ENCODE peak calls at places on chromosomes 11 and 22, in four cellular contexts. One of them, this sample, is unnamed.

GRCh38 chr11:75330279-75330678 is 21.2 kb downstream of the ARRB1 start:
- DNase-seq in HepG2: no peak
- DNase-seq in GM12878: no peak
- DNase-seq in K562: peak
- DNase-seq in this sample: no peak

GRCh38 chr11:74185695-74186094 is 14.6 kb downstream of the PPME1 start:
- DNase-seq in HepG2: no peak
- DNase-seq in GM12878: no peak
- DNase-seq in K562: no peak
- DNase-seq in this sample: no peak

GRCh38 chr11:61347916-61348461 is 13.7 kb downstream of the CYB561A3 start:
- DNase-seq in HepG2: no peak
- DNase-seq in GM12878: no peak
- DNase-seq in K562: no peak
- DNase-seq in this sample: no peak

GRCh38 chr22:42792453-42792908 is 64.6 kb downstream of the ARFGAP3 start:
- DNase-seq in HepG2: no peak
- DNase-seq in GM12878: no peak
- DNase-seq in K562: no peak
- DNase-seq in this sample: no peak

GRCh38 chr11:69232821-69233760 is 60.9 kb upstream of the MYEOV start:
- DNase-seq in HepG2: no peak
- DNase-seq in GM12878: no peak
- DNase-seq in K562: no peak
- DNase-seq in this sample: no peak

GRCh38 chr22:28075260-28075981 is 156.4 kb upstream of the PITPNB start:
- DNase-seq in HepG2: peak
- DNase-seq in GM12878: no peak
- DNase-seq in K562: peak
- DNase-seq in this sample: no peak

GRCh38 chr11:10805741-10806140 is 3.0 kb downstream of the EIF4G2 start:
- DNase-seq in HepG2: no peak
- DNase-seq in GM12878: no peak
- DNase-seq in K562: no peak
- DNase-seq in this sample: no peak

GRCh38 chr11:131544591-131544990 is 174.2 kb downstream of the NTM start:
- DNase-seq in HepG2: no peak
- DNase-seq in GM12878: no peak
- DNase-seq in K562: no peak
- DNase-seq in this sample: no peak

GRCh38 chr22:49299821-49300231 is 527.8 kb downstream of the BRD1 start:
- DNase-seq in HepG2: no peak
- DNase-seq in GM12878: no peak
- DNase-seq in K562: no peak
- DNase-seq in this sample: no peak

GRCh38 chr22:27613099-27614089 is 188.2 kb downstream of the MN1 start:
- DNase-seq in HepG2: no peak
- DNase-seq in GM12878: no peak
- DNase-seq in K562: no peak
- DNase-seq in this sample: no peak

GRCh38 chr11:68160100-68160695 is 39.0 kb upstream of the CHKA start:
- DNase-seq in HepG2: no peak
- DNase-seq in GM12878: no peak
- DNase-seq in K562: no peak
- DNase-seq in this sample: no peak

GRCh38 chr11:1232328-1233321 is 9.8 kb downstream of the MUC5B start:
- DNase-seq in HepG2: no peak
- DNase-seq in GM12878: no peak
- DNase-seq in K562: no peak
- DNase-seq in this sample: no peak

GRCh38 chr11:20131744-20132666 is 28.3 kb downstream of the DBX1 start:
- DNase-seq in HepG2: peak
- DNase-seq in GM12878: no peak
- DNase-seq in K562: peak
- DNase-seq in this sample: peak

GRCh38 chr22:27507066-27507715 is 294.4 kb downstream of the MN1 start:
- DNase-seq in HepG2: no peak
- DNase-seq in GM12878: no peak
- DNase-seq in K562: no peak
- DNase-seq in this sample: no peak

GRCh38 chr11:2440646-2441045 is 3.7 kb downstream of the TRPM5 start:
- DNase-seq in HepG2: no peak
- DNase-seq in GM12878: no peak
- DNase-seq in K562: no peak
- DNase-seq in this sample: no peak

GRCh38 chr11:16512163-16512562 is 155.8 kb upstream of the SOX6 start:
- DNase-seq in HepG2: no peak
- DNase-seq in GM12878: no peak
- DNase-seq in K562: no peak
- DNase-seq in this sample: no peak

GRCh38 chr22:47151490-47151889 is 389.0 kb downstream of the TBC1D22A start:
- DNase-seq in HepG2: no peak
- DNase-seq in GM12878: no peak
- DNase-seq in K562: peak
- DNase-seq in this sample: no peak

GRCh38 chr11:19244084-19244483 is 3.3 kb upstream of the E2F8 start:
- DNase-seq in HepG2: peak
- DNase-seq in GM12878: no peak
- DNase-seq in K562: no peak
- DNase-seq in this sample: no peak

GRCh38 chr22:21736084-21736642 is 569 bp upstream of the YPEL1 start:
- DNase-seq in HepG2: no peak
- DNase-seq in GM12878: no peak
- DNase-seq in K562: no peak
- DNase-seq in this sample: no peak

GRCh38 chr11:114040706-114041211 is 18.8 kb upstream of the ZBTB16 start:
- DNase-seq in HepG2: peak
- DNase-seq in GM12878: no peak
- DNase-seq in K562: no peak
- DNase-seq in this sample: peak

GRCh38 chr11:21771097-21771496 is 421.8 kb upstream of the ANO5 start:
- DNase-seq in HepG2: no peak
- DNase-seq in GM12878: no peak
- DNase-seq in K562: no peak
- DNase-seq in this sample: no peak

GRCh38 chr22:35140879-35141745 is 75.2 kb downstream of the ISX start:
- DNase-seq in HepG2: no peak
- DNase-seq in GM12878: no peak
- DNase-seq in K562: peak
- DNase-seq in this sample: no peak

GRCh38 chr11:122491486-122491885 is 164.0 kb upstream of the UBASH3B start:
- DNase-seq in HepG2: no peak
- DNase-seq in GM12878: no peak
- DNase-seq in K562: no peak
- DNase-seq in this sample: no peak

GRCh38 chr11:5226732-5227327 is at the start of gene HBB:
- DNase-seq in HepG2: no peak
- DNase-seq in GM12878: no peak
- DNase-seq in K562: no peak
- DNase-seq in this sample: no peak

GRCh38 chr22:19645905-19646304 is 68.4 kb upstream of the SEPTIN5 start:
- DNase-seq in HepG2: no peak
- DNase-seq in GM12878: no peak
- DNase-seq in K562: no peak
- DNase-seq in this sample: no peak

GRCh38 chr11:10390375-10390774 is 64.7 kb upstream of the AMPD3 start:
- DNase-seq in HepG2: no peak
- DNase-seq in GM12878: no peak
- DNase-seq in K562: no peak
- DNase-seq in this sample: no peak

GRCh38 chr11:45919276-45919675 is 1.6 kb upstream of the PEX16 start:
- DNase-seq in HepG2: no peak
- DNase-seq in GM12878: no peak
- DNase-seq in K562: no peak
- DNase-seq in this sample: no peak

GRCh38 chr22:50739279-50739691 is 1.3 kb downstream of the ACR start:
- DNase-seq in HepG2: no peak
- DNase-seq in GM12878: no peak
- DNase-seq in K562: no peak
- DNase-seq in this sample: no peak

GRCh38 chr22:38347181-38347943 is 30.1 kb upstream of the CSNK1E start:
- DNase-seq in HepG2: no peak
- DNase-seq in GM12878: no peak
- DNase-seq in K562: no peak
- DNase-seq in this sample: no peak

GRCh38 chr11:128872594-128872993 is 5.5 kb upstream of the KCNJ1 start:
- DNase-seq in HepG2: no peak
- DNase-seq in GM12878: no peak
- DNase-seq in K562: no peak
- DNase-seq in this sample: no peak

GRCh38 chr11:41779401-41779960 is 320.0 kb upstream of the LRRC4C start:
- DNase-seq in HepG2: no peak
- DNase-seq in GM12878: no peak
- DNase-seq in K562: no peak
- DNase-seq in this sample: no peak

GRCh38 chr22:43389227-43389836 is 22.5 kb upstream of the MPPED1 start:
- DNase-seq in HepG2: peak
- DNase-seq in GM12878: no peak
- DNase-seq in K562: no peak
- DNase-seq in this sample: no peak

GRCh38 chr22:33515733-33516297 is 404.5 kb downstream of the LARGE1 start:
- DNase-seq in HepG2: peak
- DNase-seq in GM12878: no peak
- DNase-seq in K562: no peak
- DNase-seq in this sample: no peak

GRCh38 chr11:73648629-73649046 is 2.3 kb downstream of the PLEKHB1 start:
- DNase-seq in HepG2: peak
- DNase-seq in GM12878: no peak
- DNase-seq in K562: no peak
- DNase-seq in this sample: no peak

GRCh38 chr22:30564045-30564765 is 10.3 kb downstream of the GAL3ST1 start:
- DNase-seq in HepG2: no peak
- DNase-seq in GM12878: no peak
- DNase-seq in K562: no peak
- DNase-seq in this sample: no peak

GRCh38 chr22:30566125-30566524 is 8.3 kb downstream of the GAL3ST1 start:
- DNase-seq in HepG2: peak
- DNase-seq in GM12878: no peak
- DNase-seq in K562: no peak
- DNase-seq in this sample: no peak

GRCh38 chr22:30564766-30565118 is 9.7 kb downstream of the GAL3ST1 start:
- DNase-seq in HepG2: no peak
- DNase-seq in GM12878: no peak
- DNase-seq in K562: no peak
- DNase-seq in this sample: no peak

GRCh38 chr22:30568137-30568805 is 6.2 kb downstream of the GAL3ST1 start:
- DNase-seq in HepG2: no peak
- DNase-seq in GM12878: no peak
- DNase-seq in K562: no peak
- DNase-seq in this sample: no peak

GRCh38 chr22:30565341-30565740 is 9.1 kb downstream of the GAL3ST1 start:
- DNase-seq in HepG2: no peak
- DNase-seq in GM12878: no peak
- DNase-seq in K562: no peak
- DNase-seq in this sample: no peak
- TF ChIP-seq BHLHE40 in HepG2: no peak
- TF ChIP-seq BHLHE40 in GM12878: no peak
- TF ChIP-seq BHLHE40 in K562: no peak
- TF ChIP-seq BHLHE40 in this sample: no peak

DNA sequence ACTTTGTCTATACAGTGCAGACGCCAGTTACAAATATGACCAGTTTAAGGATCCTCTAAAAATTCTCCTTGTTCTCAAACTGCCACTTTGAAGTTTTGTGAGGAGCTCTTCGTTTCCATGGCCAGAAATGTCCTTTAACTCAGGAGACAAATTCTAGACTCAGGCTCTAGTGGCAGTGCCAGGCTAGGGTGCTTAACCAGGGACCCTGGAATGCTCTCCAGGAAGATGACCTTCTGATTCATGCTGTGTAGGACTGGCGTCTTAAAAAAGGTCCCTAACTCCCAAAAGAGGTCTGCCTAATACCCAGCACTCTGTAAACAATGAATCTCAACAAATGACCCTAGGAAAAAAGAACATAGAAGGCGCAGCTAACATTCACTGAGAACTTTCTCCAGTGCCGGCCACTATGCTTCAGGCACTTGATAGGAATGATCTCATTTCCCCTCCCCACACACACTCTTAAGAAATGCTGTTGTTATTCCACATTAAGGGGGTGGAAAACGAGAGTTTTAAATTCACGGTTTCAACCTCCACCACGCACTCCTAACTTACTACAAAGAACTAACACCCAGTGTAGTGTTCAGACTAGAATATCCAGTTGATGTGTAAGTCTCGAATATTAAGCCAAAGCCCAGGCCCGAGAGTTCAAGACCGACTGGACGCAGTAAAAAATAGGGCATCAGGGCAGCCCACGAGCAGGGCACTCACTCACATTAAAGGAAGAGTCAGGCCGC is 763 bp downstream of the NXF1 start:
- DNase-seq in HepG2: no peak
- DNase-seq in GM12878: no peak
- DNase-seq in K562: peak
- DNase-seq in this sample: no peak
- TF ChIP-seq FOXK2 in HepG2: no peak
- TF ChIP-seq FOXK2 in GM12878: no peak
- TF ChIP-seq FOXK2 in K562: no peak
- TF ChIP-seq FOXK2 in this sample: no peak

GRCh38 chr11:14360976-14361375 is 2.0 kb upstream of the RRAS2 start:
- DNase-seq in HepG2: no peak
- DNase-seq in GM12878: no peak
- DNase-seq in K562: peak
- DNase-seq in this sample: no peak

GRCh38 chr11:14364322-14364721 is 5.3 kb upstream of the RRAS2 start:
- DNase-seq in HepG2: no peak
- DNase-seq in GM12878: no peak
- DNase-seq in K562: no peak
- DNase-seq in this sample: no peak

GRCh38 chr11:14361951-14362350 is 3.0 kb upstream of the RRAS2 start:
- DNase-seq in HepG2: no peak
- DNase-seq in GM12878: no peak
- DNase-seq in K562: no peak
- DNase-seq in this sample: no peak

GRCh38 chr11:14359573-14360031 is 619 bp upstream of the RRAS2 start:
- DNase-seq in HepG2: no peak
- DNase-seq in GM12878: no peak
- DNase-seq in K562: no peak
- DNase-seq in this sample: no peak

GRCh38 chr11:14362613-14363012 is 3.6 kb upstream of the RRAS2 start:
- DNase-seq in HepG2: no peak
- DNase-seq in GM12878: no peak
- DNase-seq in K562: no peak
- DNase-seq in this sample: no peak
- TF ChIP-seq SP1 in HepG2: no peak
- TF ChIP-seq SP1 in GM12878: no peak
- TF ChIP-seq SP1 in K562: no peak
- TF ChIP-seq SP1 in this sample: no peak

GRCh38 chr11:119907122-119907933 is 178.3 kb upstream of the NECTIN1 start:
- DNase-seq in HepG2: no peak
- DNase-seq in GM12878: no peak
- DNase-seq in K562: no peak
- DNase-seq in this sample: no peak
- TF ChIP-seq BHLHE40 in HepG2: no peak
- TF ChIP-seq BHLHE40 in GM12878: no peak
- TF ChIP-seq BHLHE40 in K562: no peak
- TF ChIP-seq BHLHE40 in this sample: no peak

This sample was measured in HEK293T.